ENCODE peak calls at places on chromosome 12, in ten cellular contexts. L, P, W, J, B, K, I, N, U and T are unnamed samples.

GRCh38 chr12:71938728-71939385 is at the start of gene TPH2:
- DNase-seq in U (peak; percentile 82), B (peak; percentile 82), N (no peak), W (peak; percentile 68), I (peak; percentile 8), J (peak; percentile 42), P (no peak), L (peak; percentile 43), K (peak; percentile 92), T (peak; percentile 86)

GRCh38 chr12:116601933-116602809 is 43.0 kb downstream of the MAP1LC3B2 start:
- DNase-seq in W (no peak), L (no peak), U (no peak), B (no peak), J (no peak), K (no peak), N (no peak), P (no peak), I (no peak), T (no peak)

GRCh38 chr12:109572506-109572845 is 828 bp downstream of the MMAB start:
- DNase-seq in I (no peak), L (no peak), W (no peak), K (no peak), P (no peak), N (no peak), U (no peak), B (no peak), J (no peak), T (no peak)

GRCh38 chr12:11773889-11774677 is 124.6 kb downstream of the ETV6 start:
- DNase-seq in B (no peak), W (no peak), K (no peak), U (no peak), P (no peak), L (no peak), I (no peak), J (no peak), N (no peak), T (no peak)

GRCh38 chr12:123757555-123757954 is 4.5 kb upstream of the DNAH10 start:
- DNase-seq in P (no peak), K (no peak), I (no peak), U (no peak), L (no peak), B (no peak), N (no peak), W (peak; percentile 89), J (no peak), T (no peak)

GRCh38 chr12:121223283-121223946 is 13.5 kb downstream of the P2RX4 start:
- DNase-seq in U (no peak), N (no peak), W (no peak), I (no peak), K (no peak), J (peak; percentile 49), L (peak; percentile 26), B (peak; percentile 40), P (no peak), T (no peak)

GRCh38 chr12:55850893-55851292 is 8.2 kb upstream of the MMP19 start:
- DNase-seq in L (no peak), B (no peak), I (no peak), J (no peak), P (no peak), N (no peak), K (peak; percentile 23), W (peak; percentile 42), U (no peak), T (no peak)

GRCh38 chr12:69070319-69071090 is 137.5 kb upstream of the CPM start:
- DNase-seq in B (peak; percentile 76), K (peak; percentile 81), U (peak; percentile 21), J (peak; percentile 64), I (peak; percentile 3), W (peak; percentile 71), N (peak; percentile 20), P (no peak), L (peak; percentile 57), T (no peak)

GRCh38 chr12:119528241-119528640 is 65.3 kb upstream of the TMEM233 start:
- DNase-seq in U (no peak), K (peak; percentile 79), W (no peak), I (no peak), B (no peak), N (no peak), L (no peak), J (no peak), P (no peak), T (no peak)

GRCh38 chr12:6340745-6341438 is 984 bp downstream of the TNFRSF1A start:
- DNase-seq in U (no peak), W (no peak), N (no peak), I (no peak), B (no peak), P (no peak), L (no peak), K (no peak), J (no peak), T (no peak)

GRCh38 chr12:120015313-120015712 is 26.3 kb downstream of the BICDL1 start:
- DNase-seq in J (peak; percentile 72), P (no peak), U (no peak), N (no peak), K (no peak), L (no peak), I (no peak), B (no peak), W (no peak), T (no peak)

GRCh38 chr12:50201987-50202521 is 34.9 kb upstream of the CERS5 start:
- DNase-seq in U (no peak), N (no peak), L (peak; percentile 97), B (peak; percentile 42), I (no peak), K (no peak), P (no peak), W (peak; percentile 96), J (no peak), T (no peak)

GRCh38 chr12:118429703-118430383 is 53.5 kb downstream of the SUDS3 start:
- DNase-seq in K (no peak), I (no peak), B (no peak), P (no peak), J (no peak), U (no peak), N (no peak), W (no peak), L (no peak), T (no peak)

GRCh38 chr12:94536040-94536965 is 76.6 kb upstream of the CEP83 start:
- DNase-seq in P (no peak), W (no peak), J (no peak), B (no peak), K (no peak), N (no peak), I (no peak), L (no peak), U (no peak), T (no peak)

GRCh38 chr12:552466-552865 is 92.7 kb downstream of the B4GALNT3 start:
- DNase-seq in I (no peak), L (no peak), W (no peak), B (no peak), J (no peak), P (no peak), N (peak; percentile 67), K (peak; percentile 79), U (no peak), T (no peak)

GRCh38 chr12:106249411-106250135 is 1.8 kb upstream of the CKAP4 start:
- DNase-seq in U (no peak), K (no peak), L (no peak), I (no peak), B (no peak), J (no peak), N (no peak), W (no peak), P (no peak), T (no peak)

GRCh38 chr12:45669762-45670161 is 59.7 kb upstream of the ARID2 start:
- DNase-seq in L (no peak), K (no peak), P (no peak), U (no peak), J (no peak), W (no peak), N (no peak), B (no peak), I (no peak), T (no peak)

GRCh38 chr12:50088577-50089335 is 3.6 kb downstream of the SMARCD1 start:
- DNase-seq in B (peak; percentile 56), U (no peak), I (peak; percentile 15), N (peak; percentile 53), K (peak; percentile 78), W (peak; percentile 46), J (peak; percentile 51), L (peak; percentile 39), P (no peak), T (no peak)

GRCh38 chr12:18224745-18225144 is 36.6 kb upstream of the PIK3C2G start:
- DNase-seq in I (no peak), L (peak; percentile 3), K (peak; percentile 46), B (no peak), J (no peak), P (peak; percentile 9), N (no peak), U (no peak), W (peak; percentile 5), T (no peak)

GRCh38 chr12:130520784-130521183 is 183.1 kb downstream of the PIWIL1 start:
- DNase-seq in U (no peak), B (no peak), P (no peak), L (no peak), W (no peak), N (no peak), I (no peak), J (no peak), K (no peak), T (no peak)

GRCh38 chr12:26317942-26318565 is 122.7 kb downstream of the SSPN start:
- DNase-seq in W (peak; percentile 84), J (no peak), P (peak; percentile 99), U (no peak), L (peak; percentile 64), B (no peak), K (no peak), I (no peak), N (no peak), T (no peak)

GRCh38 chr12:50224026-50224692 is 57.0 kb upstream of the CERS5 start:
- DNase-seq in P (no peak), K (no peak), N (no peak), J (peak; percentile 36), B (peak; percentile 62), U (no peak), I (no peak), L (peak; percentile 62), W (peak; percentile 61), T (no peak)

GRCh38 chr12:79444089-79444488 is 246.7 kb downstream of the PAWR start:
- DNase-seq in K (no peak), W (peak; percentile 68), B (no peak), P (no peak), I (no peak), U (no peak), L (no peak), J (no peak), N (no peak), T (no peak)

GRCh38 chr12:20211537-20211936 is 156.8 kb upstream of the PDE3A start:
- DNase-seq in W (no peak), N (no peak), K (no peak), I (no peak), P (no peak), U (no peak), J (no peak), B (no peak), L (no peak), T (no peak)

GRCh38 chr12:75738486-75738885 is 227.1 kb upstream of the KRR1 start:
- DNase-seq in I (no peak), W (peak; percentile 42), K (peak; percentile 13), J (peak; percentile 38), U (no peak), B (no peak), N (no peak), L (no peak), P (no peak), T (no peak)

GRCh38 chr12:68200854-68201253 is 24.8 kb downstream of the IL26 start:
- DNase-seq in N (no peak), K (no peak), L (peak; percentile 46), B (no peak), W (no peak), P (no peak), U (no peak), I (no peak), J (no peak), T (no peak)

GRCh38 chr12:124464062-124464461 is 103.3 kb downstream of the NCOR2 start:
- DNase-seq in K (no peak), N (no peak), U (no peak), J (no peak), B (no peak), P (no peak), W (peak; percentile 23), L (no peak), I (no peak), T (no peak)